ENCODE peak calls at places on chromosomes 2 and 18, in eight cellular contexts. X, G, V, P, S, Z, E and D are unnamed samples.

GRCh38 chr2:190466819-190467444 is 58.8 kb downstream of the MFSD6 start:
- DNase-seq in X (no peak), G (no peak), V (no peak), P (no peak), S (no peak), Z (no peak), E (no peak), D (no peak)

GRCh38 chr2:172774302-172774701 is 38.7 kb downstream of the RAPGEF4 start:
- DNase-seq in X (no peak), G (no peak), V (no peak), P (no peak), S (no peak), Z (no peak), E (no peak), D (no peak)

GRCh38 chr2:144607899-144608477 is 88.1 kb upstream of the ZEB2 start:
- DNase-seq in X (peak; percentile 29), G (peak; percentile 23), V (no peak), P (no peak), S (no peak), Z (no peak), E (peak; percentile 68), D (no peak)

GRCh38 chr2:152458441-152458940 is 123.5 kb downstream of the FMNL2 start:
- DNase-seq in X (no peak), G (no peak), V (no peak), P (no peak), S (no peak), Z (no peak), E (no peak), D (no peak)

GRCh38 chr18:46448347-46448746 is 208.7 kb downstream of the LOXHD1 start:
- DNase-seq in X (no peak), G (no peak), V (no peak), P (no peak), S (no peak), Z (no peak), E (no peak), D (no peak)

GRCh38 chr18:11998182-11998581 is 16.9 kb downstream of the IMPA2 start:
- DNase-seq in X (no peak), G (no peak), V (no peak), P (no peak), S (peak; percentile 45), Z (no peak), E (peak; percentile 57), D (no peak)

GRCh38 chr2:191478754-191479679 is 198.9 kb upstream of the NABP1 start:
- DNase-seq in X (no peak), G (no peak), V (no peak), P (peak; percentile 35), S (no peak), Z (no peak), E (peak; percentile 74), D (no peak)

GRCh38 chr18:3246636-3247242 is 862 bp upstream of the MYL12A start:
- DNase-seq in X (no peak), G (peak; percentile 33), V (no peak), P (peak; percentile 48), S (peak; percentile 80), Z (no peak), E (peak; percentile 74), D (peak; percentile 95)

GRCh38 chr2:3130889-3131635 is 246.6 kb downstream of the EIPR1 start:
- DNase-seq in X (peak; percentile 25), G (no peak), V (no peak), P (no peak), S (no peak), Z (no peak), E (no peak), D (no peak)

GRCh38 chr2:229273384-229274338 is 2.6 kb upstream of the PID1 start:
- DNase-seq in X (peak; percentile 54), G (no peak), V (peak; percentile 27), P (peak; percentile 51), S (no peak), Z (no peak), E (peak; percentile 80), D (peak; percentile 24)

GRCh38 chr2:207513577-207514257 is 16.0 kb upstream of the CREB1 start:
- DNase-seq in X (no peak), G (no peak), V (no peak), P (no peak), S (no peak), Z (no peak), E (no peak), D (no peak)

GRCh38 chr2:20224191-20224715 is 677 bp downstream of the SDC1 start:
- DNase-seq in X (no peak), G (no peak), V (no peak), P (no peak), S (no peak), Z (no peak), E (no peak), D (peak; percentile 24)

GRCh38 chr2:175600024-175600831 is 401.8 kb downstream of the LNPK start:
- DNase-seq in X (no peak), G (no peak), V (no peak), P (no peak), S (no peak), Z (no peak), E (no peak), D (no peak)

DNA sequence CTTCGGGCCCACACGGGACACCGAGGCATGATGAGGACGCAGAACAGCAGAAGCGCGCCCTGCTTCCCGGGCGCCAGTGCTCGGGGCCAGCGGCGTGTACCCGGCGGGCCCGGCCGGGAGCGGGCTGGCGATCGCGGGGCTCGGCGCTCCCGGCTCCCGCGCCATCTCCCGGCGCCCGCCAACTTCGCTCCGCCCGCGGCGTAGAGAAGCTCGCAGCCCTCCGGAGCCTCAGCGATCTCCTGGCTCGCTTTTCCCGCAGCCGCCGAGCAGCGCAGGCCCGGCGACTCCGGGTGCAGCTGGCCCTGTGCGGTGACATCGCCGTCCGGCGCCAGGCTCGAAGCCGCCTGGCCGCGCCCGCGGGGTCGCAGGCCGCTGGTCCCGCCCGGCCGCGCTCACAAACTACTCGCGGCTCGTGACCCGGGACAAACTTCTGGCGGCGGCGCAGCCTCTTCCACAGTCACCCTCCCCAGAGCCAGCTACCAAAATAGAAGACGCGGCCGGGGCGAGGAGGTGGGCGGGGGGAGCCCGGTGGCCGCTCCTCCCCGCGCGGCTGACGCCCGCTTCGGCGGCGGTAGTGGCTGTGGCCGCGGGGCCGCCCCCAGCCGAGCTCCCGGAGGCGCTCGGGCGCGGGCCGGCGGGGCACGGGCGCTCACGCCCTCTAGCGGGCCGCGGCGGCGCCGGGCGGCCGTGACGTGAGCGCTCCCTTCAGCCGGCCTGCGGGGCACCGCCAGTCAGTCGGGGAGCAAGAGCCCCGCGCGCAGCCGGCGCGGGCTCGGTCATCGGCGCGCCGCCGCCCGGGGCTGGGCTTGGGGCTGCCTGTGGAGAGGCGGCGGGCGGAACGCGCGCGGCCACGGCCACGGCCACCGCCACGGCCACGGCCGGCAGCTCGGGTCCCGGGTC is at the start of gene PTPRM:
- DNase-seq in X (peak; percentile 62), G (peak; percentile 22), V (peak; percentile 72), P (peak; percentile 86), S (peak; percentile 90), Z (peak; percentile 13), E (peak; percentile 97), D (peak; percentile 72)
- TF ChIP-seq POLR2A in X (no peak), G (no peak), V (no peak), P (peak; percentile 93), S (no peak), Z (peak; percentile 61), E (no peak), D (no peak)

GRCh38 chr2:161138429-161138828 is 21.8 kb upstream of the TANK start:
- DNase-seq in X (no peak), G (peak; percentile 52), V (no peak), P (no peak), S (no peak), Z (no peak), E (no peak), D (peak; percentile 3)

GRCh38 chr2:161134547-161135518 is 25.4 kb upstream of the TANK start:
- DNase-seq in X (no peak), G (no peak), V (no peak), P (no peak), S (no peak), Z (no peak), E (no peak), D (no peak)

GRCh38 chr2:161139098-161139987 is 20.9 kb upstream of the TANK start:
- DNase-seq in X (peak; percentile 57), G (no peak), V (no peak), P (no peak), S (no peak), Z (no peak), E (no peak), D (peak; percentile 38)

GRCh38 chr2:161136194-161136593 is 24.0 kb upstream of the TANK start:
- DNase-seq in X (peak; percentile 31), G (no peak), V (no peak), P (no peak), S (no peak), Z (no peak), E (no peak), D (peak; percentile 4)

DNA sequence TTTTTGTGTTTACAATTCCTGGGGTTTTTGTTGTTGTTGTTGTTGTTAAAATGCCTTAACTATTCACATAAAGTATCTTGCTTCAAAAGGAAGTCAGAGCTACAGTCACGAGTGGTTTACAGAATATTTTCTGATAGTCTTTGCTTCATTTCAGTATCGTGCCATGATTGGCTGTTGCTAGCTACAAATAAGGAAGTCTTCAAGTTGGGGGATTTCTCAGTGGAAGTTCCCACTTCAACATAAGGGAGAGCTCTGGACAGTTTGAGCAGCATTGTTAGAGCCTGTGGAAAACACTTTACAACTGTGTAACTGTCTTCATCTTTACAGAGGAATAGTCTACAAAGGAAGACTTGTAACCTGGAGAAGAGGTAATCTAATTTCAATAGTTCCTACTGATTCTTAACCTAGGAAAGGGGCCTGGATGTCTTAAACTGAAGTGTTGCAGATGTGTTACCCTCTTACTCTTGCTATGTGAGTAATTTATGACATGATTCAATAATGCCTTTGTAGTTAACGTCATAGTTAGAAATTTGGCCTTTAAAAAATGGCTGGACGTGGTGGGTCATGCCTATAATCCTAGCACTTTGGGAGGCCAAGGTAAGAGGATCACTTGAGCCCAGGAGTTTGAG is 23.4 kb upstream of the TANK start:
- DNase-seq in X (peak; percentile 87), G (peak; percentile 45), V (no peak), P (no peak), S (no peak), Z (no peak), E (no peak), D (peak; percentile 15)
- TF ChIP-seq POLR2A in X (peak; percentile 25), G (peak; percentile 46), V (peak; percentile 95), P (peak; percentile 62), S (peak; percentile 12), Z (peak; percentile 63), E (no peak), D (peak; percentile 58)

GRCh38 chr18:62186656-62187542 is at the start of the genes PIGN and RELCH:
- DNase-seq in X (peak; percentile 98), G (peak; percentile 95), V (peak; percentile 79), P (peak; percentile 97), S (peak; percentile 97), Z (peak; percentile 87), E (peak; percentile 98), D (peak; percentile 100)
- TF ChIP-seq POLR2A in X (peak; percentile 80), G (peak; percentile 85), V (peak; percentile 97), P (peak; percentile 45), S (peak; percentile 66), Z (peak; percentile 91), E (peak; percentile 88), D (peak; percentile 82)

GRCh38 chr2:230983566-230983965 is 12.4 kb upstream of the SPATA3 start:
- DNase-seq in X (no peak), G (no peak), V (no peak), P (no peak), S (no peak), Z (no peak), E (no peak), D (no peak)
- TF ChIP-seq POLR2A in X (no peak), G (no peak), V (peak; percentile 15), P (no peak), S (no peak), Z (no peak), E (no peak), D (no peak)

GRCh38 chr18:48948112-48949050 is 2.4 kb downstream of the SMAD7 start:
- DNase-seq in X (peak; percentile 69), G (peak; percentile 62), V (no peak), P (no peak), S (peak; percentile 90), Z (no peak), E (peak; percentile 87), D (peak; percentile 28)
- TF ChIP-seq POLR2A in X (no peak), G (peak; percentile 18), V (no peak), P (no peak), S (no peak), Z (peak; percentile 5), E (no peak), D (no peak)